ENCODE peak calls at places on chromosomes 12 and 14, in six cellular contexts. One of them, this sample, is unnamed.

GRCh38 chr14:94918896-94919295 is 149.0 kb upstream of the GSC start:
- DNase-seq in epithelial cell of esophagus: peak
- DNase-seq in heart right ventricle: no peak
- DNase-seq in glutamatergic neuron: no peak
- DNase-seq in bronchial epithelial cell: peak
- DNase-seq in fibroblast of the aortic adventitia: no peak
- DNase-seq in this sample: no peak

GRCh38 chr12:64912501-64912900 is 88.1 kb downstream of the TBC1D30 start:
- DNase-seq in epithelial cell of esophagus: peak
- DNase-seq in heart right ventricle: no peak
- DNase-seq in glutamatergic neuron: no peak
- DNase-seq in bronchial epithelial cell: peak
- DNase-seq in fibroblast of the aortic adventitia: peak
- DNase-seq in this sample: no peak

GRCh38 chr14:104546021-104546491 is 33.5 kb upstream of the C14orf180 start:
- DNase-seq in epithelial cell of esophagus: no peak
- DNase-seq in heart right ventricle: no peak
- DNase-seq in glutamatergic neuron: no peak
- DNase-seq in bronchial epithelial cell: no peak
- DNase-seq in fibroblast of the aortic adventitia: no peak
- DNase-seq in this sample: no peak

GRCh38 chr14:28756896-28757570 is 9.6 kb upstream of the FOXG1 start:
- DNase-seq in epithelial cell of esophagus: peak
- DNase-seq in heart right ventricle: no peak
- DNase-seq in glutamatergic neuron: peak
- DNase-seq in bronchial epithelial cell: peak
- DNase-seq in fibroblast of the aortic adventitia: peak
- DNase-seq in this sample: peak

GRCh38 chr14:103546651-103547454 is 15.6 kb downstream of the BAG5 start:
- DNase-seq in epithelial cell of esophagus: peak
- DNase-seq in heart right ventricle: peak
- DNase-seq in glutamatergic neuron: peak
- DNase-seq in bronchial epithelial cell: peak
- DNase-seq in fibroblast of the aortic adventitia: peak
- DNase-seq in this sample: peak

GRCh38 chr14:89347885-89348284 is 69.1 kb downstream of the FOXN3 start:
- DNase-seq in epithelial cell of esophagus: no peak
- DNase-seq in heart right ventricle: no peak
- DNase-seq in glutamatergic neuron: no peak
- DNase-seq in bronchial epithelial cell: no peak
- DNase-seq in fibroblast of the aortic adventitia: no peak
- DNase-seq in this sample: no peak

GRCh38 chr14:81323621-81324400 is 76.3 kb downstream of the STON2 start:
- DNase-seq in epithelial cell of esophagus: peak
- DNase-seq in heart right ventricle: no peak
- DNase-seq in glutamatergic neuron: peak
- DNase-seq in bronchial epithelial cell: peak
- DNase-seq in fibroblast of the aortic adventitia: no peak
- DNase-seq in this sample: peak

GRCh38 chr14:50061664-50062437 is 54.5 kb downstream of the VCPKMT start:
- DNase-seq in epithelial cell of esophagus: peak
- DNase-seq in heart right ventricle: no peak
- DNase-seq in glutamatergic neuron: peak
- DNase-seq in bronchial epithelial cell: peak
- DNase-seq in fibroblast of the aortic adventitia: peak
- DNase-seq in this sample: peak

GRCh38 chr12:23333938-23334337 is 615.5 kb downstream of the SOX5 start:
- DNase-seq in epithelial cell of esophagus: no peak
- DNase-seq in heart right ventricle: no peak
- DNase-seq in glutamatergic neuron: no peak
- DNase-seq in bronchial epithelial cell: no peak
- DNase-seq in fibroblast of the aortic adventitia: no peak
- DNase-seq in this sample: no peak

GRCh38 chr12:6333029-6333428 is 8.8 kb downstream of the TNFRSF1A start:
- DNase-seq in epithelial cell of esophagus: no peak
- DNase-seq in heart right ventricle: no peak
- DNase-seq in glutamatergic neuron: no peak
- DNase-seq in bronchial epithelial cell: no peak
- DNase-seq in fibroblast of the aortic adventitia: no peak
- DNase-seq in this sample: no peak

GRCh38 chr12:52441320-52441911 is 7.2 kb upstream of the KRT75 start:
- DNase-seq in epithelial cell of esophagus: peak
- DNase-seq in heart right ventricle: no peak
- DNase-seq in glutamatergic neuron: no peak
- DNase-seq in bronchial epithelial cell: peak
- DNase-seq in fibroblast of the aortic adventitia: no peak
- DNase-seq in this sample: no peak

GRCh38 chr14:74140374-74140850 is 55.7 kb downstream of the LIN52 start:
- DNase-seq in epithelial cell of esophagus: no peak
- DNase-seq in heart right ventricle: peak
- DNase-seq in glutamatergic neuron: peak
- DNase-seq in bronchial epithelial cell: no peak
- DNase-seq in fibroblast of the aortic adventitia: peak
- DNase-seq in this sample: no peak

GRCh38 chr12:51923506-51924365 is 16.4 kb downstream of the ACVRL1 start:
- DNase-seq in epithelial cell of esophagus: peak
- DNase-seq in heart right ventricle: peak
- DNase-seq in glutamatergic neuron: peak
- DNase-seq in bronchial epithelial cell: no peak
- DNase-seq in fibroblast of the aortic adventitia: peak
- DNase-seq in this sample: peak

GRCh38 chr12:27260746-27261145 is 16.7 kb downstream of the STK38L start:
- DNase-seq in epithelial cell of esophagus: peak
- DNase-seq in heart right ventricle: no peak
- DNase-seq in glutamatergic neuron: no peak
- DNase-seq in bronchial epithelial cell: peak
- DNase-seq in fibroblast of the aortic adventitia: peak
- DNase-seq in this sample: no peak

DNA sequence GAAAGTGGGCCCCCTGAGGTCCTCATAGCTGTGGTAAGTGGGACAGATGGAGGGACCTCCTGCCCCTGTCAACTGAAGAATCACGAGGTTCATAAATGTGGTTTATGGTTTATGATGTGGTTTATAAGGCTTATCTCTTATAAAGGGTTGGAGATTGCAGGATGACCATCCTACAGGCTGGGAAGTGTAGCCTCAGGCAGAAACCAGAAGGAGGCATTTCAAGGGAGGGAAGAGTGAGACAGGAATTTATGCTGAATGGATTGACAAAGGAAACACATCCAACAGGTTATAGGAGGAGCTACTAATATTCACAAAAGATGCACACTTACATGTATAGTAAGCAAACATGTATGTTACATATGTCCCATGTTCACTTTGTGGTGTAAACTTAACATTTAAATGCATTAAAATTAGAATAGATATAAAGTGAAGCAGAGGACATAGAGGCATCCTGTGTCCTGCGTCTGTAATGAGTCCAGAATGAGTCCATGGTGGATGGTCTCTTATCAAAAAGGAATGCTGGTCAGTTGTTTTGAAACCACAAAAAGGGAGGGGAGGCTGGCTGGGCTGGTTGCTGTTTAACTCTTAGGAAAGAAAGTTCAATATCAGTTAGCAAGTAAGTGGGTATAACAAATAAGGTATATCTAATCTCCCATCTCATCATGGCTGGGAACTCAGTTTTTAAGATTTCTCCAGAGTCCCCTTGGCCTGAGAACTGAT is 149.0 kb upstream of the RMST start:
- DNase-seq in epithelial cell of esophagus: no peak
- DNase-seq in heart right ventricle: no peak
- DNase-seq in glutamatergic neuron: no peak
- DNase-seq in bronchial epithelial cell: no peak
- DNase-seq in fibroblast of the aortic adventitia: no peak
- DNase-seq in this sample: no peak
- TF ChIP-seq CTCF in epithelial cell of esophagus: no peak
- TF ChIP-seq CTCF in heart right ventricle: no peak
- TF ChIP-seq CTCF in glutamatergic neuron: no peak
- TF ChIP-seq CTCF in bronchial epithelial cell: no peak
- TF ChIP-seq CTCF in fibroblast of the aortic adventitia: no peak
- TF ChIP-seq CTCF in this sample: no peak

GRCh38 chr12:124557518-124558223 is 9.7 kb downstream of the NCOR2 start:
- DNase-seq in epithelial cell of esophagus: no peak
- DNase-seq in heart right ventricle: no peak
- DNase-seq in glutamatergic neuron: no peak
- DNase-seq in bronchial epithelial cell: no peak
- DNase-seq in fibroblast of the aortic adventitia: no peak
- DNase-seq in this sample: no peak
- TF ChIP-seq CTCF in epithelial cell of esophagus: no peak
- TF ChIP-seq CTCF in heart right ventricle: no peak
- TF ChIP-seq CTCF in glutamatergic neuron: no peak
- TF ChIP-seq CTCF in bronchial epithelial cell: no peak
- TF ChIP-seq CTCF in fibroblast of the aortic adventitia: no peak
- TF ChIP-seq CTCF in this sample: no peak

GRCh38 chr12:48980389-48980952 is 2.3 kb downstream of the WNT1 start:
- DNase-seq in epithelial cell of esophagus: no peak
- DNase-seq in heart right ventricle: no peak
- DNase-seq in glutamatergic neuron: no peak
- DNase-seq in bronchial epithelial cell: no peak
- DNase-seq in fibroblast of the aortic adventitia: no peak
- DNase-seq in this sample: no peak
- TF ChIP-seq CTCF in epithelial cell of esophagus: no peak
- TF ChIP-seq CTCF in heart right ventricle: no peak
- TF ChIP-seq CTCF in glutamatergic neuron: no peak
- TF ChIP-seq CTCF in bronchial epithelial cell: peak
- TF ChIP-seq CTCF in fibroblast of the aortic adventitia: no peak
- TF ChIP-seq CTCF in this sample: no peak

GRCh38 chr12:107541001-107541400 is 144.6 kb upstream of the PWP1 start:
- DNase-seq in epithelial cell of esophagus: no peak
- DNase-seq in heart right ventricle: no peak
- DNase-seq in glutamatergic neuron: no peak
- DNase-seq in bronchial epithelial cell: no peak
- DNase-seq in fibroblast of the aortic adventitia: no peak
- DNase-seq in this sample: no peak

GRCh38 chr12:107544947-107545346 is 140.7 kb upstream of the PWP1 start:
- DNase-seq in epithelial cell of esophagus: no peak
- DNase-seq in heart right ventricle: no peak
- DNase-seq in glutamatergic neuron: no peak
- DNase-seq in bronchial epithelial cell: no peak
- DNase-seq in fibroblast of the aortic adventitia: peak
- DNase-seq in this sample: no peak

GRCh38 chr12:107545737-107546363 is 139.7 kb upstream of the PWP1 start:
- DNase-seq in epithelial cell of esophagus: no peak
- DNase-seq in heart right ventricle: no peak
- DNase-seq in glutamatergic neuron: no peak
- DNase-seq in bronchial epithelial cell: no peak
- DNase-seq in fibroblast of the aortic adventitia: peak
- DNase-seq in this sample: no peak

GRCh38 chr12:107547421-107547820 is 138.2 kb upstream of the PWP1 start:
- DNase-seq in epithelial cell of esophagus: no peak
- DNase-seq in heart right ventricle: no peak
- DNase-seq in glutamatergic neuron: no peak
- DNase-seq in bronchial epithelial cell: no peak
- DNase-seq in fibroblast of the aortic adventitia: no peak
- DNase-seq in this sample: no peak

DNA sequence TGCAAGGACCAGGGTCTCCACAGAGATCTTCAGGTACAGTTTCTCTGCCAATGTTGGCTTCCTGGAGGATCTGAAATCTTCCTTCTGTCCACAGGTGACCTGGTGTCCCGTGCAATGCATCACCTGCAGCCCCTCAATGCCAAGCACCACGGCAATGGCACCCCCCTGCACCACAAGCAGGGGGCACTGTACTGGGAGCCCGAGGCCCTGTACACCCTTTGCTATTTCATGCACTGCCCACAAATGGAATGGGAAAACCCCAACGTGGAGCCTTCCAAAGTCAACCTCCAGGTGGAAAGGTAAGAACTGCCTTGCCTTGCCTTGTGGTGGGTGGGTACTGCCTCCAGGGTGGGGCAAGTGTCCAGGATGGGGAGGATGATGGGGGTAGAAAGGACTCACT is 141.8 kb upstream of the PWP1 start:
- DNase-seq in epithelial cell of esophagus: no peak
- DNase-seq in heart right ventricle: no peak
- DNase-seq in glutamatergic neuron: no peak
- DNase-seq in bronchial epithelial cell: no peak
- DNase-seq in fibroblast of the aortic adventitia: no peak
- DNase-seq in this sample: no peak
- TF ChIP-seq CTCF in epithelial cell of esophagus: no peak
- TF ChIP-seq CTCF in heart right ventricle: no peak
- TF ChIP-seq CTCF in glutamatergic neuron: no peak
- TF ChIP-seq CTCF in bronchial epithelial cell: no peak
- TF ChIP-seq CTCF in fibroblast of the aortic adventitia: no peak
- TF ChIP-seq CTCF in this sample: no peak

This sample was measured in endothelial cell.